ENCODE peak calls at places on chromosomes 12 and 14, in ten cellular contexts. Z is Caki2; Q is neural crest cell; I is NCI-H1092; F is NCI-H1105; V is stimulated activated CD8-positive, alpha-beta memory T cell treated with anti-CD3 and anti-CD28 coated beads, Interleukin-2, amount 100 ng/mL, for 1 hour; H is A673; K is NCI-H1417; G is left lung; J is AG04449. L is an unnamed sample.

GRCh38 chr12:66813137-66813867 is 134.4 kb upstream of the GRIP1 start:
- DNase-seq in Z (peak; percentile 26), Q (no peak), I (no peak), F (no peak), V (no peak), H (no peak), K (peak; percentile 87), G (no peak), J (no peak), L (no peak)

GRCh38 chr12:20492251-20492728 is 124.0 kb downstream of the PDE3A start:
- DNase-seq in Z (peak; percentile 28), Q (no peak), I (no peak), F (no peak), V (no peak), H (peak; percentile 70), K (no peak), G (no peak), J (no peak), L (peak; percentile 23)

GRCh38 chr14:35879654-35880249 is 53.6 kb downstream of the BRMS1L start:
- DNase-seq in Z (no peak), Q (no peak), I (peak; percentile 2), F (no peak), V (no peak), H (peak; percentile 55), K (peak; percentile 77), G (no peak), J (no peak), L (no peak)

GRCh38 chr12:75735853-75736252 is 224.4 kb upstream of the KRR1 start:
- DNase-seq in Z (no peak), Q (no peak), I (no peak), F (no peak), V (no peak), H (no peak), K (no peak), G (no peak), J (no peak), L (no peak)

GRCh38 chr12:65324551-65324950 is 46.1 kb downstream of the MSRB3 start:
- DNase-seq in Z (no peak), Q (no peak), I (no peak), F (no peak), V (no peak), H (no peak), K (no peak), G (no peak), J (no peak), L (no peak)

GRCh38 chr12:68762691-68763090 is 16.7 kb downstream of the SLC35E3 start:
- DNase-seq in Z (no peak), Q (no peak), I (no peak), F (no peak), V (no peak), H (no peak), K (no peak), G (no peak), J (no peak), L (no peak)

GRCh38 chr14:23153891-23154796 is 29.3 kb downstream of the SLC7A8 start:
- DNase-seq in Z (no peak), Q (no peak), I (no peak), F (no peak), V (no peak), H (peak; percentile 60), K (no peak), G (peak; percentile 93), J (no peak), L (peak; percentile 78)

GRCh38 chr12:118356809-118357326 is 15.8 kb downstream of the TAOK3 start:
- DNase-seq in Z (peak; percentile 31), Q (no peak), I (no peak), F (no peak), V (no peak), H (peak; percentile 45), K (no peak), G (no peak), J (peak; percentile 76), L (no peak)

GRCh38 chr12:77855548-77855947 is 24.9 kb downstream of the NAV3 start:
- DNase-seq in Z (no peak), Q (no peak), I (peak; percentile 32), F (no peak), V (no peak), H (no peak), K (no peak), G (no peak), J (no peak), L (no peak)

GRCh38 chr14:94278732-94279131 is 14.3 kb downstream of the SERPINA10 start:
- DNase-seq in Z (no peak), Q (no peak), I (no peak), F (no peak), V (no peak), H (no peak), K (no peak), G (no peak), J (peak; percentile 21), L (no peak)

GRCh38 chr12:6180300-6181051 is 19.7 kb upstream of the CD9 start:
- DNase-seq in Z (no peak), Q (no peak), I (no peak), F (no peak), V (no peak), H (no peak), K (no peak), G (peak; percentile 72), J (no peak), L (peak; percentile 84)

GRCh38 chr14:103657466-103657865 is 28.5 kb downstream of the KLC1 start:
- DNase-seq in Z (no peak), Q (no peak), I (no peak), F (no peak), V (no peak), H (no peak), K (no peak), G (no peak), J (peak; percentile 59), L (no peak)

GRCh38 chr12:72453079-72453478 is 180.9 kb downstream of the TRHDE start:
- DNase-seq in Z (no peak), Q (no peak), I (no peak), F (no peak), V (no peak), H (no peak), K (no peak), G (no peak), J (no peak), L (no peak)

L was measured in LoVo.